ENCODE peak calls at places on chromosomes 4 and X, in six cellular contexts. M is cardiac muscle cell, S is thoracic aorta, L is sigmoid colon, Y is A549, R is mesothelial cell of epicardium. U is an unnamed sample.

GRCh38 chr4:100420571-100420970 is 97.3 kb downstream of the EMCN start:
- DNase-seq in R (no peak), Y (no peak), S (no peak), L (no peak), M (no peak), U (no peak)

GRCh38 chr4:113013746-113014145 is 35.7 kb upstream of the ANK2 start:
- DNase-seq in S (no peak), M (peak; percentile 8), L (no peak), Y (no peak), R (no peak), U (no peak)

GRCh38 chr4:67522851-67523671 is 22.2 kb downstream of the CENPC start:
- DNase-seq in S (no peak), L (no peak), R (no peak), Y (no peak), M (peak; percentile 89), U (no peak)

GRCh38 chrX:72366746-72367145 is 61.0 kb upstream of the CITED1 start:
- DNase-seq in R (no peak), Y (no peak), L (no peak), S (no peak), M (no peak), U (no peak)

GRCh38 chr4:120826449-120826848 is 96.1 kb downstream of the PRDM5 start:
- DNase-seq in S (no peak), L (no peak), M (no peak), R (no peak), Y (no peak), U (no peak)

GRCh38 chr4:137200322-137200721 is 332.0 kb downstream of the PCDH18 start:
- DNase-seq in Y (no peak), L (no peak), M (peak; percentile 2), R (no peak), S (no peak), U (no peak)

GRCh38 chrX:97267916-97268680 is 384.4 kb downstream of the RPA4 start:
- DNase-seq in S (no peak), Y (no peak), R (no peak), M (peak; percentile 20), L (no peak), U (no peak)

GRCh38 chr4:139665079-139665689 is 435 bp upstream of the MGST2 start:
- DNase-seq in S (no peak), L (no peak), R (no peak), Y (no peak), M (no peak), U (no peak)

GRCh38 chr4:7736436-7737267 is 203.0 kb downstream of the AFAP1 start:
- DNase-seq in L (no peak), R (no peak), M (peak; percentile 30), S (no peak), Y (no peak), U (no peak)

GRCh38 chr4:24514808-24515207 is 69.5 kb downstream of the DHX15 start:
- DNase-seq in R (no peak), S (no peak), M (no peak), L (no peak), Y (no peak), U (no peak)

GRCh38 chrX:120664081-120664480 is 34.2 kb upstream of the C1GALT1C1 start:
- DNase-seq in L (no peak), M (peak; percentile 37), S (no peak), R (no peak), Y (peak; percentile 42), U (no peak)

GRCh38 chrX:17497193-17497592 is 122.2 kb downstream of the NHS start:
- DNase-seq in Y (no peak), R (no peak), S (no peak), L (no peak), M (no peak), U (no peak)

GRCh38 chr4:166324321-166324720 is 451.3 kb downstream of the TLL1 start:
- DNase-seq in S (no peak), L (no peak), M (peak; percentile 16), R (no peak), Y (peak; percentile 36), U (peak; percentile 50)
- TF ChIP-seq CTCF in S (no peak), L (no peak), M (peak; percentile 30), R (no peak), Y (no peak), U (peak; percentile 13)

GRCh38 chrX:150680974-150681373 is 12.2 kb upstream of the MTMR1 start:
- DNase-seq in S (no peak), R (no peak), L (no peak), Y (peak; percentile 30), M (peak; percentile 29), U (peak; percentile 26)
- TF ChIP-seq CTCF in S (no peak), R (no peak), L (no peak), Y (peak; percentile 44), M (peak; percentile 38), U (peak; percentile 22)

GRCh38 chrX:88438209-88438608 is 308.8 kb upstream of the CPXCR1 start:
- DNase-seq in S (no peak), L (no peak), R (no peak), Y (no peak), M (no peak), U (no peak)

GRCh38 chrX:88439935-88440334 is 307.1 kb upstream of the CPXCR1 start:
- DNase-seq in R (no peak), S (no peak), L (no peak), M (no peak), Y (no peak), U (no peak)

DNA sequence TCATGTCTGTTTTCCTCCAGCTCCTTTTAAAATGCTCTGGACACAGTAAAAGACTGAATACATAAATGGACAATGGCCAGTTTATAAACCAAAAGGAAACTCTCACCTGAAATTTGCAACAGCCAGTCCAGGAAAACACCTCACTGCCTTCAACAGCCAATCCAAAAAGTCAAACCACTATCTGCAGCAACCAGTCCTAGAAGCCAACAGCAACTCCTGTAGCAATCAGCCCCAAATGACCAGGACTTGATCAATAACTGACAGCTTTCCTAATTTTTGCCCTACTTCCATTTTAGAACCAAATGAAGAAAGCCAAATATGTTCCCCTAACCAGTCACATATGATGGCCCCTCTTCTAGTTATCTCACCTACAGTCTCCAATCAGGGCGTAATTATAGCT is 309.5 kb upstream of the CPXCR1 start:
- DNase-seq in L (no peak), S (no peak), Y (no peak), R (no peak), M (no peak), U (no peak)
- TF ChIP-seq CTCF in L (no peak), S (no peak), Y (no peak), R (no peak), M (no peak), U (no peak)

DNA sequence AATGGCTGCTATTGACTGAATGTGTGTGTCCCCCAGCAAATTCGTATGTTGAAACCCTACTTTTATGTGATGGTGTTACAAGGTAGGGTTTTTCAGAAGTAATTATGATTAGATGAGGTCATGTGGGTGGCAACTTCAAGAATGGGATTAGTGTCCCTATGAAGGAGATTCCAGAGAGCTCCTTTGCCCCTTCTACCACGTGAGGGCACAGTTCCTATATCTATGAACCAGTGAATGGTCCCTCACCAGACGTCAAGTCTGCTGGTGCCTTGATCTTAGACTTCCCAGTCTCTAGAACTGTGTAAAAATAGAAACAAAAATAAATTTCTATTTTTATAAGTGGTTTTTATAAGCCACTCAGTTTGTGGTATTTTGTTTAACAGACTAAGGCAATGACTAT is 1137.6 kb upstream of the IGFBP7 start:
- DNase-seq in S (no peak), Y (peak; percentile 35), M (no peak), R (no peak), L (no peak), U (no peak)
- TF ChIP-seq CTCF in S (no peak), Y (peak; percentile 23), M (no peak), R (no peak), L (no peak), U (no peak)

GRCh38 chr4:82698412-82698811 is 100.2 kb downstream of the SCD5 start:
- DNase-seq in L (no peak), M (no peak), S (no peak), R (no peak), Y (no peak), U (no peak)
- TF ChIP-seq CTCF in L (no peak), M (no peak), S (no peak), R (no peak), Y (no peak), U (no peak)

GRCh38 chrX:136339702-136340101 is 38.9 kb downstream of the ADGRG4 start:
- DNase-seq in L (no peak), M (no peak), S (no peak), R (no peak), Y (no peak), U (no peak)

GRCh38 chrX:136336623-136337022 is 35.9 kb downstream of the ADGRG4 start:
- DNase-seq in R (no peak), L (no peak), M (no peak), Y (peak; percentile 1), S (no peak), U (no peak)
- TF ChIP-seq CTCF in R (peak; percentile 89), L (no peak), M (peak; percentile 31), Y (no peak), S (no peak), U (peak; percentile 26)